ENCODE peak calls at places on chromosomes 12 and 14, in six cellular contexts. N is HCT116, C is pancreas, H is brain microvascular endothelial cell, Y is SJSA1, X is left lung. S is an unnamed sample.

GRCh38 chr12:46942579-46942978 is 116.8 kb upstream of the SLC38A4 start:
- DNase-seq in N (no peak), C (no peak), H (no peak), Y (peak), X (no peak), S (peak)

GRCh38 chr14:93759781-93760307 is 28.4 kb downstream of the PRIMA1 start:
- DNase-seq in N (no peak), C (no peak), H (no peak), Y (no peak), X (no peak), S (no peak)

GRCh38 chr14:95496690-95497241 is 19.7 kb downstream of the SYNE3 start:
- DNase-seq in N (no peak), C (no peak), H (no peak), Y (no peak), X (no peak), S (no peak)

GRCh38 chr14:79186523-79186922 is 1016.4 kb downstream of the NRXN3 start:
- DNase-seq in N (no peak), C (no peak), H (peak), Y (peak), X (no peak), S (no peak)

GRCh38 chr14:49923442-49923841 is 30.6 kb downstream of the ARF6 start:
- DNase-seq in N (no peak), C (no peak), H (no peak), Y (no peak), X (no peak), S (no peak)

GRCh38 chr12:13661005-13661887 is 320.2 kb downstream of the GRIN2B start:
- DNase-seq in N (peak), C (peak), H (peak), Y (peak), X (no peak), S (peak)

GRCh38 chr14:61567838-61568571 is 127.3 kb upstream of the HIF1A start:
- DNase-seq in N (no peak), C (no peak), H (no peak), Y (no peak), X (no peak), S (no peak)

GRCh38 chr12:124694846-124695497 is 127.6 kb upstream of the NCOR2 start:
- DNase-seq in N (no peak), C (no peak), H (peak), Y (no peak), X (no peak), S (no peak)

GRCh38 chr12:92778525-92778924 is 75.7 kb downstream of the PLEKHG7 start:
- DNase-seq in N (no peak), C (no peak), H (no peak), Y (no peak), X (no peak), S (no peak)

GRCh38 chr12:96889273-96889933 is 17.7 kb upstream of the NEDD1 start:
- DNase-seq in N (no peak), C (no peak), H (peak), Y (peak), X (no peak), S (peak)

GRCh38 chr12:90331262-90331661 is 622.6 kb upstream of the ATP2B1 start:
- DNase-seq in N (no peak), C (no peak), H (peak), Y (no peak), X (no peak), S (no peak)

GRCh38 chr12:114403044-114403689 is 2.8 kb downstream of the TBX5 start:
- DNase-seq in N (no peak), C (no peak), H (no peak), Y (no peak), X (no peak), S (no peak)

GRCh38 chr14:80434574-80435321 is 223.4 kb upstream of the DIO2 start:
- DNase-seq in N (peak), C (no peak), H (no peak), Y (no peak), X (no peak), S (no peak)

GRCh38 chr12:89162704-89163261 is 189.5 kb downstream of the DUSP6 start:
- DNase-seq in N (peak), C (no peak), H (peak), Y (peak), X (peak), S (no peak)

GRCh38 chr14:102826751-102827675 is 49.8 kb downstream of the TRAF3 start:
- DNase-seq in N (no peak), C (no peak), H (no peak), Y (no peak), X (no peak), S (no peak)

GRCh38 chr14:102826161-102826560 is 48.9 kb downstream of the TRAF3 start:
- DNase-seq in N (no peak), C (no peak), H (no peak), Y (no peak), X (no peak), S (no peak)

GRCh38 chr14:102828201-102828600 is 51.0 kb downstream of the TRAF3 start:
- DNase-seq in N (no peak), C (no peak), H (no peak), Y (no peak), X (no peak), S (no peak)

GRCh38 chr14:102829106-102829505 is 51.9 kb downstream of the TRAF3 start:
- DNase-seq in N (no peak), C (no peak), H (peak), Y (no peak), X (no peak), S (no peak)

GRCh38 chr14:102827716-102828115 is 50.5 kb downstream of the TRAF3 start:
- DNase-seq in N (no peak), C (no peak), H (no peak), Y (no peak), X (no peak), S (no peak)
- H3K4me3 ChIP-seq in N (no peak), C (peak), H (no peak), Y (no peak), X (peak), S (no peak)

GRCh38 chr14:24080142-24080530 is 8.8 kb downstream of the CPNE6 start:
- DNase-seq in N (no peak), C (peak), H (no peak), Y (no peak), X (no peak), S (no peak)

GRCh38 chr14:24083462-24083861 is 10.6 kb upstream of the PCK2 start:
- DNase-seq in N (no peak), C (no peak), H (no peak), Y (no peak), X (no peak), S (no peak)

GRCh38 chr14:24080888-24081738 is 9.8 kb downstream of the CPNE6 start:
- DNase-seq in N (no peak), C (peak), H (no peak), Y (peak), X (peak), S (peak)

GRCh38 chr14:24082411-24083080 is 11.2 kb downstream of the CPNE6 start:
- DNase-seq in N (no peak), C (peak), H (no peak), Y (no peak), X (no peak), S (no peak)

GRCh38 chr14:24081739-24082204 is 10.4 kb downstream of the CPNE6 start:
- DNase-seq in N (no peak), C (no peak), H (no peak), Y (no peak), X (no peak), S (no peak)
- H3K4me3 ChIP-seq in N (peak), C (peak), H (peak), Y (no peak), X (peak), S (peak)

GRCh38 chr14:88325883-88326282 is 2.8 kb upstream of the KCNK10 start:
- DNase-seq in N (no peak), C (no peak), H (no peak), Y (no peak), X (no peak), S (no peak)

GRCh38 chr14:88323086-88323519 is at the start of gene KCNK10:
- DNase-seq in N (no peak), C (no peak), H (no peak), Y (no peak), X (no peak), S (no peak)

GRCh38 chr14:88321692-88322504 is 1.2 kb downstream of the KCNK10 start:
- DNase-seq in N (no peak), C (no peak), H (no peak), Y (no peak), X (no peak), S (no peak)

GRCh38 chr14:88323520-88324199 is 591 bp upstream of the KCNK10 start:
- DNase-seq in N (no peak), C (peak), H (no peak), Y (no peak), X (no peak), S (no peak)

DNA sequence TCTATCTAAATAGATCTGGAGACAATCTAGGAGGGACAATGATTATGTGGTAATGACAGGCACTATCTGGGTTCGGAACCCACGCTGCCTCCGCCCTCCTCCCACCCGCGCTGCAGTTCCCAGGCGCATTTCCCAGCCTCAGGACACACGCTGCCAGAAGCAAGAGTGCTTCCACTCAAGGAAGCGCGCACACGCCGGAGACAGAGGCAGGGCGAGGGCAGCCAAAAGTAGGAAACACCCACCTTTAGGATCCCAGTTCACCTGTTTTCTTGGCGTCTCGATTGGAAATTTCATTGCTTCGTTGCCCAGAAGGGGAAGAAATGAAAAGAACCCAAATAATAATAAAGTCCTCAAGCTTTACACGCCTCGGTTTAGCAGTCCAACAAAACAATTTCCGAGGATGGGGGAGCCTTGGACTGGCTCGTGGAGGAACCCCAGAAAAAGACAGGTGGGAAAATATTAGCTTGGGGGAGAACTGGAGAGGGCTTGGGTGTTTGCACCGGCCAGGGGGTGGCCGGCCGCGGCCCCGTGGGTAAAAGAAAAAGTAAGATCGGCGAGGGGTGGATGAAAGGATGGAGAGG is 474 bp downstream of the KCNK10 start:
- DNase-seq in N (no peak), C (no peak), H (no peak), Y (no peak), X (no peak), S (no peak)
- H3K4me3 ChIP-seq in N (no peak), C (peak), H (peak), Y (no peak), X (no peak), S (no peak)

GRCh38 chr12:32139064-32139421 is 32.4 kb downstream of the BICD1 start:
- DNase-seq in N (no peak), C (no peak), H (peak), Y (no peak), X (no peak), S (no peak)
- H3K4me3 ChIP-seq in N (no peak), C (no peak), H (peak), Y (no peak), X (no peak), S (peak)

DNA sequence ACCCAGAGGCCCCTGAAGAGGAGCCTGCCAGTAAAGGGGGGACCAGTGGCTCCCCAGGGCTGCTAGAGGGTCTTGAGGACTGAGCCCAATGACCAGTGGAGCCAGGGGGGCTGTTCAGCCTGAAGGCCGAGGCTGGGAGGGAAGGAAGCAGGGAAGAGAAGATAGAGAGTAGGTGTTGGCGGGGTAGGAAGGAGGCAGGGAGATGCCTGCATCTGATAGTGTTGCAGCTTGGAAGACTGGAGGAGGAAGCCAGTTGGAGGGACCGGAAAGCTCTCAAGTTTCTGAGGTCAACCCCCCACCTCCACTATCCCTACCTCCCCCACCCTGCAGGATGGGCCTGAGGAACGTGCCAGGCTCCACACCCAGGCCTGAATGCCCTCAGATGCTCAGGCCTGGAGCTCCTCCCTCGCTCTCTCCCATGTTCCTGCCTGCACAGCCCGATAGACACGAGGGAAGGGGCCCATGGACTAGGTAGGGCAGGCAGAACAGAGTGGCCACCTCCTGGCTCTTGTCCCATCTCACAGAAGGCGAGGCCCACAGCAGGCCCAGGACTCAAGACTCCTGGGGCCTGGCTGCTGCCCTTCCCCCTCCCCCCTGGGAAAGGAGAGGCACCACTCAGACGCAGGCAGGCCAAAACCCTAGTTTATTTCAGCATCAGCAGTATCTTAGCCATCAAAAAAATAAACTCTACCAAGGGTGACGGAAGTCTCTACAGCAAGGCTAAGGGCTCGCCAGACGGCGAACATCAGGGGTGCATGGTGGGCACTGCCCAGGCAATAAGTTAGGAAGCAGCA is 3.4 kb downstream of the CKB start:
- DNase-seq in N (no peak), C (peak), H (no peak), Y (no peak), X (no peak), S (no peak)
- H3K4me3 ChIP-seq in N (no peak), C (no peak), H (no peak), Y (no peak), X (no peak), S (no peak)

GRCh38 chr12:75724913-75725312 is 213.5 kb upstream of the KRR1 start:
- DNase-seq in N (peak), C (no peak), H (peak), Y (peak), X (no peak), S (no peak)
- H3K4me3 ChIP-seq in N (peak), C (no peak), H (no peak), Y (no peak), X (no peak), S (no peak)

GRCh38 chr14:73057939-73058223 is 453 bp upstream of the RBM25 start:
- DNase-seq in N (no peak), C (no peak), H (no peak), Y (no peak), X (no peak), S (no peak)

GRCh38 chr14:73055251-73055650 is 3.1 kb upstream of the RBM25 start:
- DNase-seq in N (no peak), C (no peak), H (no peak), Y (no peak), X (no peak), S (no peak)

GRCh38 chr14:73058923-73059311 is 583 bp downstream of the RBM25 start:
- DNase-seq in N (no peak), C (peak), H (peak), Y (peak), X (no peak), S (peak)

GRCh38 chr14:73058224-73058922 is at the start of gene RBM25:
- DNase-seq in N (peak), C (peak), H (peak), Y (peak), X (peak), S (peak)

DNA sequence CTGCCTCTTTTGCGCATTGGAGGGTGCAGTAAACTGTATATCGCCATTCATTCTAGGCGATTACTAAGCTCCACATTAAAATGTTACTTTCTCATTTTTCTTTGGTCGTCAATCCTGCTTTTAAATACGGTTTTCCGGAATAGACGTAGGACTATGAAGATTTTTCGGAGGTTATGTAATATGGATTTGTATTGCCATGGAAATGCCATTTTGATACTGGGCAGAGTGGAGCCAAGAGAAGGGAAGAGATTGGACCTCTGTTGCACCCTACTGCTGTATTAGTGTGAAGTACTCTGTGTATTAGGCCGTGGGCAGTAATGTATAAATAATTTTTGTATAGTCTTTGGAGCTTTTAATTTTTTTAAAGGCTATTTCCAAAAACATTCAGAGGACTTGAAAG is 992 bp downstream of the RBM25 start:
- DNase-seq in N (no peak), C (no peak), H (no peak), Y (no peak), X (no peak), S (peak)
- H3K4me3 ChIP-seq in N (peak), C (peak), H (peak), Y (peak), X (peak), S (peak)

S was measured in retinal pigment epithelial cell.